ENCODE peak calls at places on chromosomes 7 and 10, in six cellular contexts. W is CD8-positive, alpha-beta T cell; R is globus pallidus; D is Daoy; I is pulmonary artery endothelial cell; Z is activated CD8-positive, alpha-beta T cell treated with anti-CD3 and anti-CD28 coated beads for 36 hours. A is an unnamed sample.

GRCh38 chr10:37865957-37866671 is 8.7 kb upstream of the ZNF248 start:
- DNase-seq in W (no peak), R (no peak), D (no peak), I (no peak), Z (no peak), A (no peak)

GRCh38 chr10:35568483-35569015 is 36.6 kb upstream of the GJD4 start:
- DNase-seq in W (no peak), R (no peak), D (no peak), I (no peak), Z (no peak), A (no peak)

GRCh38 chr10:74118794-74119193 is 31.8 kb downstream of the AP3M1 start:
- DNase-seq in W (no peak), R (no peak), D (no peak), I (no peak), Z (no peak), A (no peak)

GRCh38 chr10:88110822-88111221 is 247.4 kb downstream of the PTEN start:
- DNase-seq in W (no peak), R (no peak), D (no peak), I (no peak), Z (no peak), A (no peak)

GRCh38 chr7:12674861-12675260 is 12.6 kb upstream of the ARL4A start:
- DNase-seq in W (peak; percentile 13), R (no peak), D (peak; percentile 33), I (no peak), Z (peak; percentile 52), A (peak; percentile 87)

GRCh38 chr10:119313645-119314044 is 106.3 kb downstream of the GRK5 start:
- DNase-seq in W (peak; percentile 29), R (no peak), D (peak; percentile 61), I (no peak), Z (peak; percentile 76), A (peak; percentile 19)

GRCh38 chr10:116312091-116312490 is 12.2 kb upstream of the CCDC172 start:
- DNase-seq in W (no peak), R (no peak), D (peak; percentile 2), I (no peak), Z (no peak), A (no peak)

GRCh38 chr7:100880645-100881044 is 5.7 kb downstream of the SRRT start:
- DNase-seq in W (no peak), R (no peak), D (no peak), I (no peak), Z (no peak), A (no peak)

GRCh38 chr10:8969853-8970252 is 915.4 kb downstream of the GATA3 start:
- DNase-seq in W (no peak), R (no peak), D (no peak), I (no peak), Z (no peak), A (no peak)

GRCh38 chr10:34403512-34403911 is 411.6 kb downstream of the PARD3 start:
- DNase-seq in W (no peak), R (no peak), D (no peak), I (no peak), Z (no peak), A (no peak)

GRCh38 chr7:94129443-94130140 is 125.4 kb upstream of the BET1 start:
- DNase-seq in W (no peak), R (no peak), D (peak; percentile 57), I (peak; percentile 55), Z (no peak), A (peak; percentile 37)

GRCh38 chr10:124003481-124004371 is 89.7 kb downstream of the CHST15 start:
- DNase-seq in W (no peak), R (no peak), D (no peak), I (no peak), Z (no peak), A (no peak)

A was measured in OCI-M1.